ENCODE peak calls at places on chromosomes 6 and 20, in eight cellular contexts. U is GM23338; Q is brain microvascular endothelial cell; S is CD8-positive, alpha-beta memory T cell; K is body of pancreas; O is BJ; Y is ovary; D is SJCRH30. V is an unnamed sample.

GRCh38 chr6:6395581-6396197 is 75.2 kb upstream of the F13A1 start:
- DNase-seq in D (no peak), K (no peak), S (no peak), O (no peak), Q (no peak), U (no peak), Y (no peak), V (no peak)

GRCh38 chr6:72739368-72739779 is 117.5 kb downstream of the KCNQ5 start:
- DNase-seq in D (no peak), U (no peak), Y (no peak), K (no peak), S (no peak), O (no peak), Q (no peak), V (no peak)

GRCh38 chr20:62726276-62726675 is 17.6 kb downstream of the NTSR1 start:
- DNase-seq in U (no peak), K (no peak), O (no peak), Y (no peak), D (no peak), S (no peak), Q (no peak), V (no peak)

GRCh38 chr6:22221630-22222029 is 75.2 kb downstream of the PRL start:
- DNase-seq in S (no peak), Y (no peak), Q (no peak), K (no peak), U (peak; percentile 63), D (no peak), O (no peak), V (no peak)

GRCh38 chr6:127879685-127880084 is 21.2 kb downstream of the THEMIS start:
- DNase-seq in Y (no peak), O (no peak), S (peak; percentile 6), U (peak; percentile 93), D (peak; percentile 44), Q (peak; percentile 7), K (no peak), V (no peak)

GRCh38 chr6:84282566-84282965 is 55.1 kb upstream of the CEP162 start:
- DNase-seq in Y (no peak), O (no peak), S (no peak), D (peak; percentile 30), Q (no peak), K (no peak), U (no peak), V (no peak)

GRCh38 chr6:147283460-147283859 is 79.2 kb downstream of the STXBP5 start:
- DNase-seq in S (no peak), Y (no peak), K (no peak), Q (no peak), U (no peak), O (no peak), D (no peak), V (no peak)

GRCh38 chr6:26342106-26342999 is 22.6 kb upstream of the BTN3A2 start:
- DNase-seq in Q (peak; percentile 62), O (no peak), D (no peak), S (no peak), U (peak; percentile 38), K (no peak), Y (no peak), V (no peak)

GRCh38 chr20:46375771-46376170 is 30.6 kb downstream of the ELMO2 start:
- DNase-seq in Y (no peak), S (no peak), D (no peak), O (no peak), K (no peak), Q (no peak), U (no peak), V (no peak)

GRCh38 chr20:1870792-1871550 is 24.2 kb upstream of the SIRPA start:
- DNase-seq in U (no peak), Q (no peak), Y (no peak), D (no peak), O (no peak), K (no peak), S (no peak), V (no peak)

GRCh38 chr6:133956413-133957049 is 3.5 kb downstream of the TBPL1 start:
- DNase-seq in Y (no peak), S (no peak), Q (no peak), K (no peak), O (no peak), U (no peak), D (no peak), V (no peak)

GRCh38 chr6:16061833-16062232 is 67.1 kb upstream of the MYLIP start:
- DNase-seq in Q (no peak), S (no peak), U (no peak), K (no peak), Y (no peak), O (no peak), D (no peak), V (no peak)

GRCh38 chr6:108665495-108666196 is 104.9 kb downstream of the FOXO3 start:
- DNase-seq in Q (no peak), D (no peak), K (no peak), O (no peak), Y (no peak), U (no peak), S (no peak), V (no peak)

GRCh38 chr6:37671061-37671460 is 26.6 kb downstream of the MDGA1 start:
- DNase-seq in O (no peak), S (no peak), Y (no peak), K (no peak), U (no peak), D (no peak), Q (no peak), V (no peak)
- H3K4me3 ChIP-seq in O (no peak overlapping the region), S (no peak overlapping the region), Y (no peak overlapping the region), K (no peak overlapping the region), U (no peak overlapping the region), D (no peak overlapping the region), Q (no peak overlapping the region), V (no peak overlapping the region)

GRCh38 chr20:58331961-58332551 is 22.5 kb downstream of the RAB22A start:
- DNase-seq in Y (no peak), K (no peak), U (no peak), Q (no peak), D (no peak), S (no peak), O (no peak), V (no peak)
- H3K4me3 ChIP-seq in Y (no peak overlapping the region), K (no peak overlapping the region), U (no peak overlapping the region), Q (no peak overlapping the region), D (no peak overlapping the region), S (no peak overlapping the region), O (no peak overlapping the region), V (no peak overlapping the region)

GRCh38 chr20:53580376-53581111 is 13.1 kb downstream of the ZNF217 start:
- DNase-seq in K (no peak), O (no peak), Q (no peak), D (no peak), U (no peak), Y (no peak), S (no peak), V (no peak)
- H3K4me3 ChIP-seq in K (no peak overlapping the region), O (no peak overlapping the region), Q (no peak overlapping the region), D (no peak overlapping the region), U (no peak overlapping the region), Y (no peak overlapping the region), S (peak overlapping the region; percentile 61), V (no peak overlapping the region)

GRCh38 chr6:20128018-20128417 is 84.3 kb downstream of the MBOAT1 start:
- DNase-seq in U (no peak), Q (no peak), Y (no peak), O (no peak), S (no peak), D (no peak), K (no peak), V (no peak)

GRCh38 chr6:20129290-20130088 is 82.8 kb downstream of the MBOAT1 start:
- DNase-seq in Q (no peak), K (no peak), S (no peak), Y (no peak), D (no peak), U (no peak), O (no peak), V (no peak)

GRCh38 chr6:20124545-20124944 is 87.7 kb downstream of the MBOAT1 start:
- DNase-seq in U (no peak), O (no peak), D (no peak), Y (no peak), K (no peak), Q (no peak), S (no peak), V (no peak)

GRCh38 chr6:20126789-20127653 is 85.2 kb downstream of the MBOAT1 start:
- DNase-seq in K (peak; percentile 64), U (peak; percentile 87), Q (peak; percentile 23), S (peak; percentile 35), Y (peak; percentile 83), O (no peak), D (peak; percentile 75), V (peak; percentile 1)

DNA sequence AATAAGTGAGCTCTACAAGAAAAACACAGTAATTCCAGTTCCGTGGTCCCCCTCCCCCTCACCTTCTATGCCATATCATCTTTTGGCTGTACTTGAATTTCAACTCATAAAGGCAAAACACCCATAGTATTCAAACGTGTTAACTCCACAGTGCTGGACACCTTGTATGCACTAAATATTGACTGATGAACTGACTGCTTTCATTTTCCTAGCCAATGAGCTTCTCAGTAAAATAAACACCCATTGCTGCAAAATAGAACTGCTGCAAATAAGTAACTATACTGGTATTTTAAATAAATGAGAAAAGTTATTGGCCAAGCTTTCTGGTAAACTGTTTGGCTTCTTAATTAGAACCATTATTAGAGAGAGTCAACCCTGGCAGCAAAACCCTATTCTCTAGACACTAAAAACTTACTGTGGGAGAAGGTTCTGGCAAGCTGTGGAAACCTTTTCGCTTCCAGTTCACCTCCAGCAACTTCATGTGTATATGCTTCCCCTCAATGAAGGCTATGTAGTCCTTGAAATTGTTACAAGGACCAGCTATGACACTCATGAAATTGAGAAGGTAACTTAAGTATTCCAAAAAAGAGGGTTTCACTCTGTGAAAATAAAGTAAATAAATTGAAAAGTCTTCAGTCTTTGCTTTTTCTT is 86.0 kb downstream of the MBOAT1 start:
- DNase-seq in S (no peak), Q (no peak), U (no peak), K (no peak), D (no peak), O (no peak), Y (no peak), V (no peak)
- H3K4me3 ChIP-seq in S (no peak overlapping the region), Q (no peak overlapping the region), U (no peak overlapping the region), K (no peak overlapping the region), D (no peak overlapping the region), O (no peak overlapping the region), Y (no peak overlapping the region), V (no peak overlapping the region)